ENCODE peak calls at places on chromosomes 5 and 9, in seven cellular contexts. N, T, L, W, P, O and R are unnamed samples.

GRCh38 chr5:148849461-148849860 is 23.1 kb downstream of the ADRB2 start:
- DNase-seq in N (no peak), T (no peak), L (no peak), W (no peak), P (peak; percentile 13), O (no peak), R (no peak)

GRCh38 chr5:130237721-130238120 is 333.5 kb downstream of the CHSY3 start:
- DNase-seq in N (no peak), T (no peak), L (no peak), W (no peak), P (no peak), O (no peak), R (no peak)

GRCh38 chr5:79109527-79110492 is 1.8 kb upstream of the BHMT start:
- DNase-seq in N (no peak), T (no peak), L (no peak), W (peak; percentile 19), P (peak; percentile 1), O (no peak), R (no peak)

GRCh38 chr5:174247239-174247638 is 201.7 kb downstream of the NSG2 start:
- DNase-seq in N (no peak), T (no peak), L (no peak), W (no peak), P (no peak), O (no peak), R (no peak)

GRCh38 chr5:109155625-109156024 is 254.1 kb downstream of the PJA2 start:
- DNase-seq in N (no peak), T (no peak), L (no peak), W (no peak), P (no peak), O (no peak), R (no peak)

GRCh38 chr9:84481819-84482218 is 141.3 kb upstream of the SLC28A3 start:
- DNase-seq in N (no peak), T (no peak), L (peak; percentile 60), W (no peak), P (no peak), O (no peak), R (no peak)

GRCh38 chr5:45113726-45114125 is 305.0 kb downstream of the MRPS30 start:
- DNase-seq in N (peak; percentile 0), T (no peak), L (no peak), W (no peak), P (no peak), O (no peak), R (no peak)

GRCh38 chr5:127590154-127590722 is 58.6 kb upstream of the CTXN3 start:
- DNase-seq in N (no peak), T (no peak), L (no peak), W (no peak), P (no peak), O (no peak), R (no peak)

GRCh38 chr9:79574716-79575242 is 3.0 kb downstream of the TLE4 start:
- DNase-seq in N (peak; percentile 58), T (no peak), L (no peak), W (no peak), P (no peak), O (no peak), R (no peak)

GRCh38 chr9:134560654-134561053 is 80.9 kb upstream of the COL5A1 start:
- DNase-seq in N (no peak), T (peak; percentile 18), L (no peak), W (no peak), P (no peak), O (no peak), R (no peak)

GRCh38 chr9:121718063-121718462 is 66.6 kb downstream of the DAB2IP start:
- DNase-seq in N (peak; percentile 74), T (no peak), L (peak; percentile 68), W (peak; percentile 49), P (no peak), O (no peak), R (no peak)

GRCh38 chr5:167664222-167664804 is 627.1 kb upstream of the WWC1 start:
- DNase-seq in N (no peak), T (no peak), L (no peak), W (no peak), P (no peak), O (no peak), R (no peak)

GRCh38 chr5:172660974-172661373 is 19.9 kb downstream of the NEURL1B start:
- DNase-seq in N (no peak), T (no peak), L (no peak), W (no peak), P (no peak), O (no peak), R (no peak)

GRCh38 chr5:149796025-149796424 is 65.9 kb downstream of the PPARGC1B start:
- DNase-seq in N (no peak), T (no peak), L (no peak), W (no peak), P (no peak), O (no peak), R (no peak)

GRCh38 chr5:108379722-108380530 is 2.0 kb downstream of the FBXL17 start:
- DNase-seq in N (peak; percentile 63), T (no peak), L (no peak), W (no peak), P (no peak), O (no peak), R (no peak)

GRCh38 chr9:108184941-108185340 is 670.8 kb downstream of the ACTL7B start:
- DNase-seq in N (peak; percentile 90), T (no peak), L (no peak), W (no peak), P (no peak), O (no peak), R (no peak)

GRCh38 chr5:140362875-140363630 is 3.1 kb downstream of the SLC4A9 start:
- DNase-seq in N (peak; percentile 34), T (peak; percentile 92), L (peak; percentile 84), W (peak; percentile 92), P (peak; percentile 72), O (no peak), R (peak; percentile 70)

GRCh38 chr5:139668924-139669680 is 21.0 kb downstream of the CXXC5 start:
- DNase-seq in N (no peak), T (no peak), L (no peak), W (no peak), P (no peak), O (no peak), R (no peak)

GRCh38 chr5:5044240-5044840 is 95.8 kb upstream of the ADAMTS16 start:
- DNase-seq in N (peak; percentile 15), T (no peak), L (no peak), W (no peak), P (no peak), O (no peak), R (no peak)

GRCh38 chr9:110116543-110116885 is 91.4 kb downstream of the C9orf152 start:
- DNase-seq in N (peak; percentile 83), T (no peak), L (no peak), W (no peak), P (no peak), O (no peak), R (no peak)

GRCh38 chr5:123771715-123772114 is 259.7 kb downstream of the CSNK1G3 start:
- DNase-seq in N (no peak), T (no peak), L (no peak), W (no peak), P (no peak), O (no peak), R (no peak)

DNA sequence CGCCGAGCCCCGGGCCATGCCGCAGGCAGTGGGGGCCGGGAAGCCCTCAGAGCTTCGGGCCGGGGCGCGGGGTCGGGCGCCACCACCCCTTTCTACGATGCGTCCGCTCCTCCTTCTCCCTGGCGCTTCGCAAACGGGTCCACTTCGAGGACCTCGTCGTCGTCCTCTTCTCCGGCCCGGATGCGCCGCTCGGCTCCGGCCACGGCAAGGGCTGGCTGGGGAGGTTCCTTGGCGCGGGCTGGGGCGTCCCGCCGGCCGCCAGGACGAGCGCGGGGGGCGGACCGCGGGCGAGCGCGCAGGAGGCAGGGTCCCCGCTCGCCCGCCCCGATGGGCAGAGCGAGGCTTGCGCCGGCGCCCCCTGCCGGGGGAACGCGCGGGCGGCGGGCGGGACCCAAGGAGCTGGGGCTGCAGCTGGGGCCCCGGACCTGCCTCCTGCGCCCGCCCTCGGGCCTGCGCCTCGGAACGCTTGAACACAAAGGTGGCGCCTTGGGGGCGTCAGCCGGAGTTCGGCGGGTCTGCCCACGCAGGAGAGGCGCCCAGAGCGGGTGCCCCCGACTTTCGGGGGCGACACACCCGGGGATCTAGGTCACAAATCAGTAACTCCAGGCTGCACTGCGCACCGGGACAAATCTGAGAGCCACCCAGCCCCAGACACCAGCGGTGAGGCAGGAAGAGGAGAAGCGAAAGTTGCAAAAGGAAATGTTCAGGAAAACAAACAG is at the start of gene ROR2:
- DNase-seq in N (peak; percentile 34), T (peak; percentile 77), L (peak; percentile 87), W (peak; percentile 92), P (peak; percentile 6), O (no peak), R (peak; percentile 42)
- TF ChIP-seq CTCF in N (peak; percentile 27), T (peak; percentile 42), L (no peak), W (peak; percentile 45), P (no peak), O (peak; percentile 23), R (no peak)

DNA sequence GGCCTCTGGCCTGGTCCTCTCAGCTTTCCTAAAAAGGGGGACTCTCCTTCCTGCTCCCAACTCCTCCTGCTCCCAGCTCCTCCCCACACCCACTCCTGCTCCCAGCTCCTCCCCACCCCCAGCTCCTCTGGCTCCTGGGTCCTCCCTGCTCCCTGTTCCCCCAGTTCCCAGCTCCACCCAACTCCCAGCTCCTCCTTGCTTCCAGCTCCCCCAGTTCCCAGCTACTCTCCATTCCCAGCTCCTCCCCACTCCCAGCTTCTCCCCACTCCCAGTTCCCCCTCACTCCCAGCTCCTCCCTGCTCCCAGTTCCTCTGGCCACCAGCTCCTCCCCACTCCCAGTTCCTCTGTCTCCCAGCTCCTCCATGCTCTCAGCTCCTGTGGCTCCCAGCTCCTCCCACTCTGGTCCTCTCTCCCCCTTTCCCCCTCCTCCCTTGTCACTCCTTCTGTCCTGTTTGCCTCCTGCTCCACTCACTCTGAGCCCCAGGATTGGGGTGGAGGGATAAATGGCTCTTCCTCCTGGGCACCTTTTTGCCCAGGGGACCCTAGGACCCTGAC is 75.7 kb downstream of the KCNT1 start:
- DNase-seq in N (no peak), T (no peak), L (no peak), W (no peak), P (no peak), O (no peak), R (no peak)
- TF ChIP-seq CTCF in N (no peak), T (no peak), L (no peak), W (no peak), P (no peak), O (no peak), R (no peak)

DNA sequence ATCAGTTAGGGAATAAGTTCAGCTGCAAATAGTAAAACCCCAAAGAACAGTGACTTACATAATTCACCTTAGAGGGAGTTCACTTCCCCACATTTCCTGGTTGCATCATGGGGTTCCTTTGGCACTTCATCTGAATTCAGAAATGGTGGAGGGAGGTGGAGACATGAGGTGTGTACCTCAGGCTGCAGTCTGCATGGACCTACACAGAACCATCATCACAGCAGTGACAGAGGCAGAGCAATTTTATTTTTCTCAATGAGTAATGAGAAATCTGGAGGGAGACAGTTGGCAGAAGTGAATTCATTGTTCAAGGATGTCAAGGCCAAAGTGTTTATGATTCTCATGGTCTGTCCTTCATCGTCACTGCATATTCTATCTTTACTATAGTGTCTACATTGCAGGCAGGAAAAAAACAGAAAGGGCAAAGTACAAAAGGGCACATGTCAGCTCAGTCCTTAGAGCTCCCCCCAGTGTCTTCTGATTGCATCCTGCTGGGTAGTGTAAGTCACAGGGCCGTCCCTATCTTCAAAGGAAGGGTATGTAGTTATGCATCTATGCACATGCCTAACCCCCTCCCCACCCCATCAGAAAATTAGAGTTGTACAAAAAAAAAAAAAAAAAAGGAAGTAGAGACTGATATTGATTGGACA is 132.8 kb upstream of the APC start:
- DNase-seq in N (no peak), T (no peak), L (no peak), W (no peak), P (no peak), O (no peak), R (no peak)
- TF ChIP-seq CTCF in N (peak; percentile 15), T (no peak), L (no peak), W (no peak), P (no peak), O (no peak), R (no peak)

GRCh38 chr5:144598451-144599068 is 427.9 kb downstream of the KCTD16 start:
- DNase-seq in N (no peak), T (peak; percentile 69), L (peak; percentile 64), W (no peak), P (no peak), O (no peak), R (no peak)
- TF ChIP-seq CTCF in N (no peak), T (no peak), L (no peak), W (no peak), P (no peak), O (no peak), R (no peak)